ENCODE peak calls at places on chromosomes 3 and 15, in nine cellular contexts. O, X, H, Q, Z, K, I, W and P are unnamed samples.

GRCh38 chr15:39466428-39466827 is 114.5 kb upstream of the THBS1 start:
- DNase-seq in O (no peak), X (no peak), H (no peak), Q (peak), Z (no peak), K (peak), I (no peak), W (no peak), P (no peak)

GRCh38 chr3:56855856-56856538 is 54.2 kb upstream of the ARHGEF3 start:
- DNase-seq in O (peak), X (no peak), H (peak), Q (peak), Z (no peak), K (peak), I (no peak), W (no peak), P (peak)

GRCh38 chr3:179302111-179302510 is 20.7 kb upstream of the ZNF639 start:
- DNase-seq in O (no peak), X (no peak), H (no peak), Q (no peak), Z (no peak), K (no peak), I (no peak), W (no peak), P (no peak)

GRCh38 chr15:79128556-79128955 is 38.0 kb upstream of the RASGRF1 start:
- DNase-seq in O (no peak), X (no peak), H (no peak), Q (no peak), Z (no peak), K (no peak), I (no peak), W (no peak), P (no peak)

GRCh38 chr3:8328971-8329370 is 172.7 kb upstream of the LMCD1 start:
- DNase-seq in O (no peak), X (no peak), H (no peak), Q (no peak), Z (no peak), K (no peak), I (no peak), W (no peak), P (peak)

GRCh38 chr3:49489247-49489646 is 19.2 kb downstream of the DAG1 start:
- DNase-seq in O (no peak), X (no peak), H (no peak), Q (no peak), Z (no peak), K (no peak), I (no peak), W (no peak), P (no peak)

GRCh38 chr3:171561601-171562323 is 101.6 kb upstream of the TNIK start:
- DNase-seq in O (no peak), X (no peak), H (no peak), Q (no peak), Z (no peak), K (no peak), I (no peak), W (peak), P (no peak)

GRCh38 chr3:54792584-54792983 is 135.3 kb downstream of the LRTM1 start:
- DNase-seq in O (no peak), X (no peak), H (no peak), Q (no peak), Z (no peak), K (peak), I (no peak), W (no peak), P (no peak)

GRCh38 chr15:61518191-61518950 is 289.3 kb upstream of the RORA start:
- DNase-seq in O (no peak), X (no peak), H (no peak), Q (no peak), Z (no peak), K (no peak), I (no peak), W (no peak), P (no peak)

GRCh38 chr3:124491098-124491497 is 239.2 kb upstream of the UMPS start:
- DNase-seq in O (no peak), X (no peak), H (no peak), Q (no peak), Z (no peak), K (no peak), I (no peak), W (no peak), P (no peak)

GRCh38 chr3:115885621-115886020 is 262.3 kb downstream of the GAP43 start:
- DNase-seq in O (no peak), X (no peak), H (no peak), Q (peak), Z (no peak), K (peak), I (no peak), W (no peak), P (no peak)

DNA sequence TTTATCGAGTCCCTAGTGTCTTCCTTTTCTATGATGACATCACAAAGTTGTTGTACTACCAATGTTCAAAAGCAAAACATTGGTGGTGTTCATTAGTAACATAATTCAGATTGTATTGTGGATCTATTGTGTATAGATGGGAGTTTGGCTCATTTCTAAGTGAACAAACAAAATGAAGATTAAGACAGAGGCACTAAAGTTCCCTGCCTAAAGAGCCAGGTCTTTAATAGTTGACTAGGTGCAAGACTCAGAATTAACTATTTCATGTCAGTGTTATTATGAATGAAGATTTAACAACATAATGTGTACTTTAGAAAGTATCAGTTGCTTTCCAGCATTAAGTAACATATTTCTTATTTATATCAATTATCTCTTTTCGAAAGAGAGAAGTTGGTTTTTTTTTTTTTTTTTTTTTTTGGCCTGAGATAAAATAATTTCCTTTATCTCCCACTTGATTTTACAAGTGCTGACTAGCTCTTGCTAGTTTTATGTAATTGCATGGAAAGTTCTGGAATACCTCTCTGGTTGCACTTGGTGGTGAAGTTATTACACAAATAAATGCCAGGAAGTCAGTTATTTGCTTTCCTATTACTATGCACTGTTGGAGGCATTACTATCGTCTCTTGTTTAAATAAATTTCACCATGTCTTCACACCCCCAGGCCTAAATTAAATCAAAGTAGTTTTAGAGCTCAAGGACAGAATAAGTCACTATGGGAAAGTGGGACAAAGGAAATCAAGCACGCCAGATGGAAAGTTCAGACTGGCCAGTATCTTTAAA is 48.7 kb downstream of the NAALADL2 start:
- DNase-seq in O (no peak), X (no peak), H (no peak), Q (no peak), Z (no peak), K (no peak), I (peak), W (no peak), P (no peak)
- TF ChIP-seq REST in O (no peak), X (no peak), H (no peak), Q (no peak), Z (no peak), K (no peak), I (no peak), W (no peak), P (no peak)

GRCh38 chr3:77412591-77412990 is 372.7 kb downstream of the ROBO2 start:
- DNase-seq in O (no peak), X (no peak), H (no peak), Q (no peak), Z (no peak), K (no peak), I (no peak), W (no peak), P (no peak)

GRCh38 chr3:77411334-77411733 is 371.4 kb downstream of the ROBO2 start:
- DNase-seq in O (no peak), X (no peak), H (no peak), Q (no peak), Z (no peak), K (no peak), I (no peak), W (no peak), P (no peak)

GRCh38 chr3:77414881-77415280 is 375.0 kb downstream of the ROBO2 start:
- DNase-seq in O (no peak), X (no peak), H (no peak), Q (no peak), Z (no peak), K (no peak), I (no peak), W (no peak), P (no peak)

GRCh38 chr3:77407454-77407853 is 367.6 kb downstream of the ROBO2 start:
- DNase-seq in O (no peak), X (no peak), H (no peak), Q (no peak), Z (no peak), K (no peak), I (no peak), W (no peak), P (no peak)

GRCh38 chr3:77411990-77412389 is 372.1 kb downstream of the ROBO2 start:
- DNase-seq in O (no peak), X (no peak), H (no peak), Q (no peak), Z (no peak), K (no peak), I (no peak), W (no peak), P (no peak)
- TF ChIP-seq REST in O (no peak), X (no peak), H (no peak), Q (no peak), Z (no peak), K (no peak), I (no peak), W (no peak), P (no peak)

GRCh38 chr3:45472795-45473194 is 84.4 kb downstream of the LARS2 start:
- DNase-seq in O (no peak), X (no peak), H (no peak), Q (no peak), Z (no peak), K (no peak), I (no peak), W (no peak), P (peak)

GRCh38 chr3:45475145-45475544 is 86.8 kb downstream of the LARS2 start:
- DNase-seq in O (no peak), X (no peak), H (no peak), Q (no peak), Z (no peak), K (no peak), I (no peak), W (no peak), P (no peak)

GRCh38 chr3:45477838-45478237 is 89.5 kb downstream of the LARS2 start:
- DNase-seq in O (no peak), X (no peak), H (no peak), Q (no peak), Z (no peak), K (no peak), I (no peak), W (no peak), P (no peak)

GRCh38 chr3:45477026-45477725 is 88.8 kb downstream of the LARS2 start:
- DNase-seq in O (no peak), X (no peak), H (no peak), Q (no peak), Z (no peak), K (no peak), I (no peak), W (no peak), P (no peak)

DNA sequence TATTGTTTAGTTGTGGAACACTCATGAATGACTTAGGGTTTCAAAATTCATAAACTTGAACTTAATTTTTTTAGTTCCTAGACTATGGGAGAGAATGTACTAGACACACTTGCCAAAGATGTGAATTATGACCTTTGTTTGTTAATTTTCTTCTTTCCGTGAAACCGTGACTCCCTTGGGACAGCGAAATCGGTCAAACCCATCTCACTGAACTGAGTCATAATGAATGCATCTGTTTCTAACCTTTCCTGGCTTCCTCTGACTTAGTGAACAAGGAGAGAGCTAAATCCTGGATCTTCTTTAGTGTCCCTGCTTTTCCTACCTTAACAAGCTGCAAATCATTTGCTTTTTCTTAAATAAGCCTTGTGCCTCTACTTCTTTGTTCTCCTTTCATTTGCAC is 85.5 kb downstream of the LARS2 start:
- DNase-seq in O (no peak), X (no peak), H (no peak), Q (no peak), Z (no peak), K (no peak), I (no peak), W (no peak), P (no peak)
- TF ChIP-seq REST in O (no peak), X (no peak), H (no peak), Q (no peak), Z (no peak), K (no peak), I (no peak), W (no peak), P (no peak)

DNA sequence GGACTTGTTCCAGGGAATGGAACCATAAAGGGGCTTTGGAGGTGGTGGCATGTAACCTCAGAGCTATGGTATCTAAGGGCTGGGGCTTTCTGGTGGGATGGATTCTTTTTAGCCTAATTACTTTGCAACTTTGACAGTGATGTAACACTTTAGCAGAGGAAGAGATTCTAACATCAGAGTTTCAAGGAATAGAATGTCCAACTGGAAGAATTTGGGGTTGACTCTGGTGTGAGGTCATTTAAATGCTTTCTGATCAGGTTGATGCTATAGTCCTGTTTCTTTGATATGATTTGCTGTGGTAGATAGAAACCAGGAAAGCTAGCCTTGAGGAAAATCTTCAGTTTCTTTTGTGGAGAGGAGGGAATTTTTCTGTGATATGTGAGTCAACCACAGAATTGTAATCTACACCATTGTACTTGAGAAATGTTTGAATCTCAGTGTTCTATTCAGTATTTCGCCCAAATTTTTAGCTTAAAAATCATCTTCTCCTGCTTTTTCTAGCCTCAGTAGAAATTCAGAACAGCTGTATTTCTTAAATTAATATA is 40.0 kb downstream of the ATP2C1 start:
- DNase-seq in O (no peak), X (no peak), H (no peak), Q (no peak), Z (no peak), K (no peak), I (no peak), W (no peak), P (no peak)
- TF ChIP-seq REST in O (no peak), X (no peak), H (no peak), Q (no peak), Z (no peak), K (no peak), I (no peak), W (no peak), P (no peak)

DNA sequence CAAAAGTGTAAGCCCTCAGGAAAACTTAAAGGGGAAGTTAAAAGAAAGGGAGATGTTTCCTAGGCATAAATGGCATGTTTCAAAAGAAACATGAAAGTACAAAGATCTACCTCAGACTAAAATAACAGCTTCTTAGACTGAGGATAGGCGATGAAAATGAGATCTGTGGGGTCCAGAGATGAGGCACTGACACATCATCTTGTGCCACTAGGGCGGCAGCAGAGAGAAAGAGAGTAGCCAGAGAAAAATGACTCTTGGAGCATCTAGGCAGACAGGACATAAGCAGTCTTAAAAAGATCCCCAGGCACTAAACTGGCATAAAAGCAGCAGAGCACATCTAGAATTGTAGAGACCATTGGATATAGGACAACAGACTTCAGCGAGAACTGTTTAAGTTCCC is 42.5 kb upstream of the RFX7 start:
- DNase-seq in O (peak), X (no peak), H (no peak), Q (peak), Z (peak), K (peak), I (no peak), W (no peak), P (no peak)
- TF ChIP-seq REST in O (no peak), X (no peak), H (no peak), Q (no peak), Z (no peak), K (no peak), I (no peak), W (no peak), P (no peak)

GRCh38 chr3:13319821-13320220 is 100.3 kb downstream of the NUP210 start:
- DNase-seq in O (no peak), X (no peak), H (no peak), Q (no peak), Z (no peak), K (no peak), I (no peak), W (no peak), P (no peak)
- TF ChIP-seq REST in O (no peak), X (no peak), H (no peak), Q (no peak), Z (no peak), K (no peak), I (no peak), W (no peak), P (no peak)